ENCODE peak calls at places on chromosomes 4 and X, in eight cellular contexts. F is left ventricle myocardium inferior, C is AG09319, V is MCF 10A, J is IMR-90, E is HCT116, N is fibroblast of mammary gland, K is kidney epithelial cell. W is an unnamed sample.

GRCh38 chr4:52173470-52174055 is 122.5 kb downstream of the SPATA18 start:
- DNase-seq in E (no peak), N (peak; percentile 77), J (no peak), C (no peak), V (peak; percentile 22), F (peak; percentile 64), K (no peak), W (no peak)

GRCh38 chr4:98969813-98970212 is 25.7 kb upstream of the METAP1 start:
- DNase-seq in J (no peak), C (no peak), N (no peak), V (no peak), E (no peak), K (no peak), F (no peak), W (no peak)

GRCh38 chr4:82706349-82707000 is 92.1 kb downstream of the SCD5 start:
- DNase-seq in C (no peak), N (peak; percentile 64), K (no peak), F (no peak), V (peak; percentile 40), E (no peak), J (no peak), W (no peak)

GRCh38 chrX:11304829-11305228 is 11.6 kb downstream of the AMELX start:
- DNase-seq in C (no peak), E (no peak), F (no peak), J (no peak), N (no peak), V (no peak), K (no peak), W (no peak)

GRCh38 chrX:52574416-52575275 is 57.8 kb upstream of the XAGE1B start:
- DNase-seq in J (peak; percentile 61), V (peak; percentile 72), K (peak; percentile 18), C (peak; percentile 15), F (no peak), E (peak; percentile 22), N (peak; percentile 64), W (peak; percentile 65)

GRCh38 chr4:143986173-143986572 is 33.0 kb downstream of the GYPB start:
- DNase-seq in F (no peak), K (no peak), J (no peak), E (no peak), C (no peak), V (no peak), N (no peak), W (no peak)

GRCh38 chr4:80500593-80500992 is 165.1 kb downstream of the CFAP299 start:
- DNase-seq in V (peak; percentile 16), C (no peak), F (no peak), K (no peak), E (no peak), N (peak; percentile 18), J (no peak), W (no peak)

GRCh38 chr4:1381944-1382541 is 24.2 kb downstream of the NKX1-1 start:
- DNase-seq in F (peak; percentile 9), E (no peak), K (no peak), J (no peak), N (no peak), C (no peak), V (no peak), W (no peak)

GRCh38 chr4:70902577-70903281 is 560 bp downstream of the MOB1B start:
- DNase-seq in N (no peak), V (peak; percentile 32), F (no peak), K (no peak), J (peak; percentile 21), E (no peak), C (no peak), W (peak; percentile 27)

GRCh38 chr4:74598611-74599325 is 153.8 kb downstream of the AREG start:
- DNase-seq in V (peak; percentile 59), K (no peak), C (no peak), E (no peak), N (no peak), F (no peak), J (no peak), W (no peak)

GRCh38 chrX:154043003-154043402 is 23.3 kb upstream of the IRAK1 start:
- DNase-seq in V (peak; percentile 64), K (no peak), F (no peak), E (no peak), N (peak; percentile 77), J (peak; percentile 64), C (no peak), W (no peak)

GRCh38 chrX:1336331-1337143 is at the start of gene IL3RA:
- DNase-seq in F (no peak), E (no peak), V (no peak), J (no peak), N (no peak), C (no peak), K (no peak), W (no peak)

GRCh38 chrX:106999002-106999975 is 723 bp downstream of the MORC4 start:
- DNase-seq in F (peak; percentile 40), V (peak; percentile 62), J (peak; percentile 49), E (peak; percentile 22), C (no peak), K (no peak), N (peak; percentile 59), W (peak; percentile 73)

GRCh38 chr4:114386637-114387233 is 211.9 kb upstream of the UGT8 start:
- DNase-seq in F (no peak), C (no peak), K (no peak), V (peak; percentile 56), J (peak; percentile 60), E (peak; percentile 38), N (peak; percentile 56), W (peak; percentile 55)

GRCh38 chr4:114385195-114385985 is 213.2 kb upstream of the UGT8 start:
- DNase-seq in V (no peak), N (no peak), K (no peak), F (no peak), C (no peak), E (no peak), J (no peak), W (no peak)

GRCh38 chr4:114383721-114384120 is 214.9 kb upstream of the UGT8 start:
- DNase-seq in F (no peak), C (peak; percentile 54), K (peak; percentile 32), J (peak; percentile 96), N (peak; percentile 91), E (peak; percentile 34), V (peak; percentile 51), W (peak; percentile 69)

GRCh38 chr4:114383055-114383454 is 215.6 kb upstream of the UGT8 start:
- DNase-seq in C (no peak), N (peak; percentile 10), F (no peak), E (no peak), J (peak; percentile 16), V (no peak), K (no peak), W (no peak)

GRCh38 chr4:114384629-114385028 is 214.0 kb upstream of the UGT8 start:
- DNase-seq in J (peak; percentile 77), F (no peak), C (no peak), N (peak; percentile 71), E (peak; percentile 53), V (peak; percentile 59), K (no peak), W (peak; percentile 57)
- TF ChIP-seq CTCF in J (peak; percentile 75), F (peak; percentile 50), C (peak; percentile 46), N (peak; percentile 64), E (peak; percentile 70), V (peak; percentile 41), K (peak; percentile 38), W (peak; percentile 69)

DNA sequence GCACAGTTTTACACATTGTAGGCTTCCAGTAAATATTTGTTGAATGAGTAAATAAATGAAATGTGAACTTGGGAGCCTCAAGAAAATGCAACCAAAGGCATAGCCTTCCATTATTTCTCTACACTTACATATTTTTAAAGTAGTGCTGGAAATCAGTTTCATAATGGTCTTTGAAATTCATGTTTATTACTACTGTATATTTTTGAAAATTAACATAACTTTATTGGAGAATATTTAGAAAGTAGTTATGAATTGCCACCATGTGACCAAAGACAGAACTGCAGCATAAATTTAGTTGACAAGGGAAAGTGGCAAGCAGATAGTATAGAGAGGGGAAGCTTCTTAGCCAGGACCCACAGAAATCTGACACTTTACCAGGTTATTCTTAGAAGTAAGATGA is 6.4 kb downstream of the TCEAL8 start:
- DNase-seq in J (peak; percentile 10), F (no peak), K (no peak), E (peak; percentile 8), V (peak; percentile 24), C (no peak), N (peak; percentile 30), W (peak; percentile 54)
- TF ChIP-seq CTCF in J (peak; percentile 40), F (peak; percentile 50), K (peak; percentile 35), E (peak; percentile 40), V (peak; percentile 29), C (peak; percentile 38), N (peak; percentile 49), W (peak; percentile 61)

GRCh38 chrX:150203249-150203647 is 159.9 kb upstream of the MAMLD1 start:
- DNase-seq in E (no peak), C (no peak), N (no peak), K (no peak), F (no peak), J (no peak), V (no peak), W (no peak)

GRCh38 chrX:150207733-150208132 is 155.4 kb upstream of the MAMLD1 start:
- DNase-seq in K (no peak), V (no peak), E (no peak), J (no peak), C (no peak), F (no peak), N (no peak), W (no peak)

GRCh38 chrX:150201841-150202240 is 161.3 kb upstream of the MAMLD1 start:
- DNase-seq in K (no peak), J (no peak), V (peak; percentile 66), C (no peak), E (no peak), F (no peak), N (peak; percentile 56), W (peak; percentile 35)

GRCh38 chrX:150202641-150203248 is 160.4 kb upstream of the MAMLD1 start:
- DNase-seq in E (no peak), F (no peak), N (peak; percentile 78), V (peak; percentile 92), C (no peak), K (no peak), J (peak; percentile 63), W (no peak)

GRCh38 chrX:150205011-150205410 is 158.1 kb upstream of the MAMLD1 start:
- DNase-seq in F (no peak), K (no peak), E (no peak), C (no peak), V (peak; percentile 89), N (peak; percentile 74), J (no peak), W (no peak)
- TF ChIP-seq CTCF in F (no peak), K (no peak), E (peak; percentile 19), C (no peak), V (no peak), N (peak; percentile 4), J (no peak), W (peak; percentile 34)

GRCh38 chrX:68287419-68287818 is 145.9 kb downstream of the OPHN1 start:
- DNase-seq in C (no peak), N (no peak), K (no peak), J (no peak), F (no peak), E (no peak), V (no peak), W (no peak)
- TF ChIP-seq CTCF in C (no peak), N (no peak), K (no peak), J (no peak), F (no peak), E (no peak), V (no peak), W (no peak)

DNA sequence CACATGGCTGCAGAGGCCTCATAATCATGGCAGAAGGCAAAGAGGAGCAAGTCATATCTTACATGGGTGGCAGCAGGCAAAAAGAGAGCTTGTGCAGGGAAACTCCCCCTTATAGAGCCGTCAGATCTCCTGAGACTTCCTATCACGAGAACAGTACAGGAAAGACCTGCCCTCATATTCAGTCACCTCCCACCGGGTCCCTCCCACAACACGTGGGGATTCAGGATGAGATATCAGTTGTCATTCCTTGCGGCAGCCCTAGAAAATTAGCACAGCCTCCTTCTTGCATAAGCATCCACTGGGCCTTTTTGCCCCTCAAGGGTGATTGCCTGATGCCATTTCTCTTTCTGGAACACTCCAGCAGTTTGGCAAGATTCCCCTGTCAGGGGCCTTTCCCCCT is 61.7 kb upstream of the STX18 start:
- DNase-seq in V (no peak), N (no peak), C (no peak), K (no peak), J (no peak), F (no peak), E (no peak), W (no peak)
- TF ChIP-seq CTCF in V (no peak), N (no peak), C (no peak), K (no peak), J (no peak), F (no peak), E (no peak), W (no peak)